ENCODE peak calls at places on chromosomes 13 and 19, in seven cellular contexts. O is left ventricle myocardium inferior, D is HepG2, G is fibroblast of mammary gland, Z is lower leg skin, W is heart left ventricle, B is kidney. P is an unnamed sample.

GRCh38 chr13:112247471-112248405 is 128.4 kb upstream of the SPACA7 start:
- DNase-seq in B (no peak), Z (no peak), O (no peak), W (no peak), D (no peak), G (no peak), P (no peak)

GRCh38 chr13:44050450-44051063 is 170.9 kb downstream of the LACC1 start:
- DNase-seq in O (no peak), G (peak; percentile 58), W (no peak), B (no peak), Z (no peak), D (peak; percentile 7), P (no peak)

GRCh38 chr13:74025369-74025768 is 108.8 kb downstream of the KLF12 start:
- DNase-seq in Z (no peak), G (no peak), D (no peak), O (no peak), B (no peak), W (no peak), P (no peak)

GRCh38 chr19:32257326-32258073 is 87.9 kb upstream of the ZNF507 start:
- DNase-seq in O (no peak), B (no peak), W (no peak), Z (no peak), D (no peak), G (no peak), P (no peak)

GRCh38 chr13:37640499-37640898 is 41.9 kb upstream of the POSTN start:
- DNase-seq in D (no peak), B (no peak), O (no peak), Z (no peak), G (peak; percentile 81), W (no peak), P (peak; percentile 67)

GRCh38 chr19:45153339-45154063 is 7.3 kb downstream of the NKPD1 start:
- DNase-seq in B (peak; percentile 75), G (peak; percentile 56), Z (no peak), W (peak; percentile 49), O (peak; percentile 46), D (no peak), P (no peak)

GRCh38 chr13:101424381-101425155 is 8.3 kb upstream of the NALCN start:
- DNase-seq in Z (no peak), O (no peak), W (peak; percentile 29), B (no peak), D (peak; percentile 17), G (no peak), P (no peak)

GRCh38 chr13:59408738-59409137 is 755.0 kb downstream of the DIAPH3 start:
- DNase-seq in D (no peak), O (no peak), B (no peak), W (no peak), Z (no peak), G (no peak), P (no peak)

GRCh38 chr13:35978607-35979316 is 152.4 kb downstream of the DCLK1 start:
- DNase-seq in G (peak; percentile 84), Z (peak; percentile 62), O (no peak), D (peak; percentile 42), W (no peak), B (no peak), P (peak; percentile 40)

GRCh38 chr19:37309834-37310575 is 60.9 kb upstream of the ZNF527 start:
- DNase-seq in Z (no peak), O (no peak), D (no peak), W (no peak), B (no peak), G (no peak), P (no peak)

GRCh38 chr13:105979586-105979985 is 555.9 kb downstream of the EFNB2 start:
- DNase-seq in Z (no peak), D (no peak), O (no peak), B (no peak), W (no peak), G (no peak), P (no peak)

GRCh38 chr13:23427342-23428182 is 5.9 kb downstream of the SACS start:
- DNase-seq in G (peak; percentile 96), B (no peak), O (no peak), D (peak; percentile 5), Z (no peak), W (peak; percentile 44), P (peak; percentile 77)

DNA sequence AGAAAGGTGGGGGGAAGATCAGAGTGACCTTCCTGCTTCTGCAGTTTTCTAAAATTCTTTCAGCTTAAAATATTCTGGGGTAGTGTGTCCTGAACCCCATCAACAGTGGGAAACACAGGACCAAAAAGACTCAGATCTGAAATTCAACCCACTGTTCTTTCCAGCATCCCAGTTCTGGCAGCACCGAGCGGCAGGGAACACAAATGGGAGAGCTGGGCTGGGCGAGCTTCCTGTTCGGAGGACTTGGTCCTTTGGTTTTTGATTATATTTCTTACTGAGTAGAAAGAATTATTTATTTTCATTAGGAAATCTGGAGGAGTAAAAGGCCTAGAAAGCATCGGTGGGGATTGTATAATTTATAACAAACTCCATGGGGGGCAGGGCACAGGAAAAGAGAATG is 239.1 kb downstream of the COG6 start:
- DNase-seq in B (no peak), O (no peak), D (no peak), W (no peak), Z (no peak), G (no peak), P (no peak)
- H3K4me3 ChIP-seq in B (no peak overlapping the region), O (no peak overlapping the region), D (no peak overlapping the region), W (no peak overlapping the region), Z (no peak overlapping the region), G (no peak overlapping the region), P (no peak overlapping the region)

GRCh38 chr19:34734601-34735103 is 609 bp downstream of the ZNF181 start:
- DNase-seq in Z (no peak), B (no peak), G (no peak), D (no peak), O (no peak), W (no peak), P (no peak)

GRCh38 chr19:34731964-34732363 is 2.1 kb upstream of the ZNF181 start:
- DNase-seq in D (no peak), G (no peak), Z (no peak), B (no peak), O (no peak), W (no peak), P (no peak)

GRCh38 chr19:34732548-34733255 is 1.3 kb upstream of the ZNF181 start:
- DNase-seq in B (peak; percentile 64), Z (no peak), D (no peak), G (no peak), O (no peak), W (peak; percentile 30), P (no peak)

GRCh38 chr19:34733266-34733825 is 697 bp upstream of the ZNF181 start:
- DNase-seq in W (peak; percentile 64), B (peak; percentile 79), O (peak; percentile 40), G (no peak), Z (peak; percentile 53), D (peak; percentile 80), P (no peak)

GRCh38 chr19:34733826-34734600 is at the start of gene ZNF181:
- DNase-seq in Z (peak; percentile 85), G (peak; percentile 92), W (peak; percentile 93), O (peak; percentile 90), B (peak; percentile 95), D (peak; percentile 86), P (peak; percentile 54)
- TF ChIP-seq CTCF in Z (no peak), G (no peak), W (peak; percentile 13), O (no peak), B (no peak), D (peak; percentile 41), P (no peak)

GRCh38 chr13:90258129-90258528 is 1089.4 kb upstream of the MIR17HG start:
- DNase-seq in D (no peak), O (no peak), B (no peak), G (no peak), Z (no peak), W (no peak), P (no peak)
- H3K4me3 ChIP-seq in D (no peak overlapping the region), O (no peak overlapping the region), B (no peak overlapping the region), G (no peak overlapping the region), Z (no peak overlapping the region), W (no peak overlapping the region), P (no peak overlapping the region)

GRCh38 chr13:32432856-32433255 is 4.9 kb upstream of the N4BP2L1 start:
- DNase-seq in D (peak; percentile 49), B (no peak), G (no peak), O (no peak), Z (peak; percentile 55), W (no peak), P (no peak)
- TF ChIP-seq CTCF in D (no peak), B (no peak), G (no peak), O (no peak), Z (no peak), W (no peak), P (no peak)

GRCh38 chr13:88339271-88339741 is 668.1 kb downstream of the SLITRK5 start:
- DNase-seq in W (no peak), B (peak; percentile 44), O (no peak), D (no peak), Z (no peak), G (no peak), P (no peak)
- H3K4me3 ChIP-seq in W (no peak overlapping the region), B (no peak overlapping the region), O (no peak overlapping the region), D (no peak overlapping the region), Z (no peak overlapping the region), G (no peak overlapping the region), P (no peak overlapping the region)

GRCh38 chr19:43711751-43712355 is 4.0 kb upstream of the IRGC start:
- DNase-seq in D (no peak), Z (no peak), W (no peak), O (no peak), B (no peak), G (peak; percentile 34), P (no peak)

GRCh38 chr19:43705729-43706128 is 10.1 kb upstream of the IRGC start:
- DNase-seq in Z (no peak), W (no peak), B (no peak), G (no peak), D (no peak), O (no peak), P (no peak)

GRCh38 chr19:43713208-43713607 is 2.7 kb upstream of the IRGC start:
- DNase-seq in W (no peak), D (no peak), G (no peak), Z (no peak), B (no peak), O (no peak), P (no peak)

GRCh38 chr19:43707158-43707712 is 8.6 kb upstream of the IRGC start:
- DNase-seq in D (peak; percentile 62), W (no peak), O (no peak), Z (no peak), B (no peak), G (no peak), P (no peak)

GRCh38 chr19:43708716-43709115 is 7.2 kb upstream of the IRGC start:
- DNase-seq in Z (no peak), B (no peak), O (no peak), D (no peak), W (no peak), G (no peak), P (no peak)
- TF ChIP-seq CTCF in Z (no peak), B (no peak), O (no peak), D (no peak), W (no peak), G (no peak), P (no peak)

DNA sequence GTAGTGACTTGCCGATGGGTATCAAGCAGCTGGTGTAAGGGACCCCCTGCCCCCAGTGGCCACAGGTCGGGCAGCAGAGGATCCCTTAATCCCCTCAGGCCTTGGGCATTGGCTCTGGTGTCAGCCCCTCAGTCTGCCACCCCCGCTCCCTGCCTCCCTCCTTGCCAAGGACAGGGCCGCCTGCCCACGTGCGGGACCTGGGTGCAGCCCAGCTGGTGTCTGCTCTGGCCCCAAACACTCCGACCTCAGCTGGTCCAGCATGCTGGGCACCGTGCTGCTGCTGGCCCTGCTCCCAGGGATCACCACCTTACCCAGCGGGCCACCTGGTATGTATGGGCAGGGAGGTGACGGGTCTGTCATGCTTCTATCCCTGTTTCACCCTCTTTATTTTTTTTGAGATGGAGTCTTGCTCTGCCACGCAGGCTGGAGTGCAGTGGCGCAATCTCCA is at the start of gene TGFBR3L:
- DNase-seq in G (no peak), W (peak; percentile 28), B (no peak), O (no peak), Z (no peak), D (no peak), P (no peak)
- H3K4me3 ChIP-seq in G (no peak within 1 kb of the TSS), W (no peak within 1 kb of the TSS), B (no peak within 1 kb of the TSS), O (no peak within 1 kb of the TSS), Z (no peak within 1 kb of the TSS), D (no peak within 1 kb of the TSS), P (peak within 1 kb of the TSS; percentile 43)